ENCODE peak calls at places on chromosomes 7 and 10, in four cellular contexts. One of them, this sample, is unnamed.

GRCh38 chr7:29809533-29810155 is 3.3 kb downstream of the WIPF3 start:
- DNase-seq in H1: no peak
- DNase-seq in K562: no peak
- DNase-seq in GM12878: no peak
- DNase-seq in this sample: no peak

GRCh38 chr10:46525177-46525823 is 31.2 kb downstream of the GPRIN2 start:
- DNase-seq in GM12878: no peak
- DNase-seq in K562: no peak
- DNase-seq in H1: no peak
- DNase-seq in this sample: peak

GRCh38 chr10:5788969-5789368 is 24.3 kb downstream of the GDI2 start:
- DNase-seq in K562: no peak
- DNase-seq in H1: no peak
- DNase-seq in GM12878: no peak
- DNase-seq in this sample: no peak

GRCh38 chr7:44853391-44853790 is 5.5 kb upstream of the H2AZ2 start:
- DNase-seq in H1: no peak
- DNase-seq in GM12878: no peak
- DNase-seq in K562: no peak
- DNase-seq in this sample: no peak

GRCh38 chr10:77452952-77453564 is 184.6 kb downstream of the KCNMA1 start:
- DNase-seq in H1: no peak
- DNase-seq in K562: no peak
- DNase-seq in GM12878: no peak
- DNase-seq in this sample: no peak

GRCh38 chr7:141263983-141264382 is 190.1 kb downstream of the TMEM178B start:
- DNase-seq in H1: no peak
- DNase-seq in K562: no peak
- DNase-seq in GM12878: no peak
- DNase-seq in this sample: no peak

GRCh38 chr7:49014870-49015269 is 90.5 kb downstream of the CDC14C start:
- DNase-seq in K562: no peak
- DNase-seq in GM12878: no peak
- DNase-seq in H1: no peak
- DNase-seq in this sample: no peak

GRCh38 chr10:60542691-60543090 is 153.0 kb upstream of the ANK3 start:
- DNase-seq in K562: no peak
- DNase-seq in GM12878: no peak
- DNase-seq in H1: no peak
- DNase-seq in this sample: no peak

GRCh38 chr10:132129431-132129830 is 57.3 kb upstream of the DPYSL4 start:
- DNase-seq in K562: no peak
- DNase-seq in GM12878: no peak
- DNase-seq in H1: no peak
- DNase-seq in this sample: no peak

GRCh38 chr10:127982601-127983000 is 75.7 kb downstream of the PTPRE start:
- DNase-seq in K562: no peak
- DNase-seq in GM12878: no peak
- DNase-seq in H1: no peak
- DNase-seq in this sample: no peak

GRCh38 chr7:82291931-82292330 is 151.6 kb downstream of the CACNA2D1 start:
- DNase-seq in K562: no peak
- DNase-seq in H1: no peak
- DNase-seq in GM12878: no peak
- DNase-seq in this sample: no peak

GRCh38 chr10:63064706-63065105 is 68.4 kb upstream of the NRBF2 start:
- DNase-seq in H1: no peak
- DNase-seq in K562: no peak
- DNase-seq in GM12878: no peak
- DNase-seq in this sample: no peak

GRCh38 chr10:123995461-123996131 is 97.8 kb downstream of the CHST15 start:
- DNase-seq in H1: peak
- DNase-seq in K562: no peak
- DNase-seq in GM12878: no peak
- DNase-seq in this sample: peak

GRCh38 chr10:79585870-79586527 is 24.7 kb upstream of the SFTPA1 start:
- DNase-seq in K562: no peak
- DNase-seq in H1: no peak
- DNase-seq in GM12878: no peak
- DNase-seq in this sample: no peak

GRCh38 chr7:151552352-151553028 is 32.8 kb upstream of the RHEB start:
- DNase-seq in GM12878: no peak
- DNase-seq in H1: no peak
- DNase-seq in K562: no peak
- DNase-seq in this sample: no peak

GRCh38 chr10:112767156-112767555 is 182.9 kb upstream of the TCF7L2 start:
- DNase-seq in K562: no peak
- DNase-seq in GM12878: no peak
- DNase-seq in H1: no peak
- DNase-seq in this sample: peak

GRCh38 chr10:112765717-112766235 is 184.3 kb upstream of the TCF7L2 start:
- DNase-seq in H1: no peak
- DNase-seq in GM12878: no peak
- DNase-seq in K562: no peak
- DNase-seq in this sample: no peak

GRCh38 chr10:112761256-112761655 is 188.8 kb upstream of the TCF7L2 start:
- DNase-seq in GM12878: no peak
- DNase-seq in H1: no peak
- DNase-seq in K562: no peak
- DNase-seq in this sample: no peak

GRCh38 chr10:112766636-112767035 is 183.4 kb upstream of the TCF7L2 start:
- DNase-seq in H1: no peak
- DNase-seq in K562: no peak
- DNase-seq in GM12878: no peak
- DNase-seq in this sample: no peak

DNA sequence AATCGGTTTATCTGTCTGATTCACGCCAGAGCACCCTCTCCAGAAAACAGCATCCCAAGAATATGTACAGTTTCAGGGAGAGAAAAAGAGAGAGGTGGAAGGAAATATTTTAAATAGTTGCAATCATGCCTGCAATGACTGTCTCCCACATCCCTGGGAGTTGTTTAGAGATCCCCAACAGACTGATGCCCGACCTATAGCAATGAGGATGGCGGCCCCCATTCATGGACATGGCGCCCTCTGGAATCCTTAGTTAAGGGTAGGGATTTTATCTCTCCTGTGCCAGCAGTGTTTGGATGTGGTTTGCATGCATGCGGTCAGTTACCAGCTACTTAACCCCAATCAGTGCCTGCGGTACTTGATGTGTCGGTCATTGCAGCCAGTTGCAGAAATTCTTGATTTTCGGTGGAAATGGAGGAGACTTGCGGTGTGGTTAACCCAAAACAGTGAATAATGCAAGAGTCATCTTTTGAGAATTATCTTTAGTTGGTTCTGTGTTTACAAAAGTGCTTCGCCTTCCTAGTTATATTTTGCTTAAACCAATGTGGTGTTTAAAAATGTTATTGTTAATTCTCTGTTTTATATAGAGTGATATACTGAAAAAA is 186.0 kb upstream of the TCF7L2 start:
- DNase-seq in GM12878: no peak
- DNase-seq in K562: no peak
- DNase-seq in H1: no peak
- DNase-seq in this sample: peak
- TF ChIP-seq CHD1 in GM12878: no peak
- TF ChIP-seq CHD1 in K562: no peak
- TF ChIP-seq CHD1 in H1: no peak
- TF ChIP-seq CHD1 in this sample: no peak

GRCh38 chr10:69649771-69650550 is 19.9 kb downstream of the FAM241B start:
- DNase-seq in K562: no peak
- DNase-seq in GM12878: no peak
- DNase-seq in H1: no peak
- DNase-seq in this sample: no peak
- TF ChIP-seq CHD1 in K562: no peak
- TF ChIP-seq CHD1 in GM12878: no peak
- TF ChIP-seq CHD1 in H1: no peak
- TF ChIP-seq CHD1 in this sample: no peak

GRCh38 chr7:31003097-31003496 is 39.3 kb downstream of the GHRHR start:
- DNase-seq in GM12878: no peak
- DNase-seq in K562: no peak
- DNase-seq in H1: no peak
- DNase-seq in this sample: no peak
- TF ChIP-seq CHD1 in GM12878: no peak
- TF ChIP-seq CHD1 in K562: no peak
- TF ChIP-seq CHD1 in H1: no peak
- TF ChIP-seq CHD1 in this sample: no peak

GRCh38 chr10:103451091-103451801 is 924 bp downstream of the CALHM2 start:
- DNase-seq in H1: no peak
- DNase-seq in K562: peak
- DNase-seq in GM12878: no peak
- DNase-seq in this sample: no peak
- TF ChIP-seq CHD1 in H1: no peak
- TF ChIP-seq CHD1 in K562: no peak
- TF ChIP-seq CHD1 in GM12878: no peak
- TF ChIP-seq CHD1 in this sample: no peak

GRCh38 chr10:71878327-71879034 is 27.4 kb upstream of the PSAP start:
- DNase-seq in K562: peak
- DNase-seq in GM12878: no peak
- DNase-seq in H1: no peak
- DNase-seq in this sample: no peak
- TF ChIP-seq CHD1 in K562: no peak
- TF ChIP-seq CHD1 in GM12878: no peak
- TF ChIP-seq CHD1 in H1: no peak
- TF ChIP-seq CHD1 in this sample: no peak

GRCh38 chr10:72783290-72783689 is 91.3 kb downstream of the MCU start:
- DNase-seq in H1: no peak
- DNase-seq in K562: no peak
- DNase-seq in GM12878: no peak
- DNase-seq in this sample: no peak

GRCh38 chr10:72790216-72790990 is 98.5 kb downstream of the MCU start:
- DNase-seq in GM12878: no peak
- DNase-seq in K562: no peak
- DNase-seq in H1: no peak
- DNase-seq in this sample: no peak

GRCh38 chr10:72779874-72780273 is 87.9 kb downstream of the MCU start:
- DNase-seq in K562: no peak
- DNase-seq in GM12878: no peak
- DNase-seq in H1: no peak
- DNase-seq in this sample: no peak

GRCh38 chr10:72785422-72785818 is 93.5 kb downstream of the MCU start:
- DNase-seq in K562: no peak
- DNase-seq in GM12878: no peak
- DNase-seq in H1: no peak
- DNase-seq in this sample: no peak

DNA sequence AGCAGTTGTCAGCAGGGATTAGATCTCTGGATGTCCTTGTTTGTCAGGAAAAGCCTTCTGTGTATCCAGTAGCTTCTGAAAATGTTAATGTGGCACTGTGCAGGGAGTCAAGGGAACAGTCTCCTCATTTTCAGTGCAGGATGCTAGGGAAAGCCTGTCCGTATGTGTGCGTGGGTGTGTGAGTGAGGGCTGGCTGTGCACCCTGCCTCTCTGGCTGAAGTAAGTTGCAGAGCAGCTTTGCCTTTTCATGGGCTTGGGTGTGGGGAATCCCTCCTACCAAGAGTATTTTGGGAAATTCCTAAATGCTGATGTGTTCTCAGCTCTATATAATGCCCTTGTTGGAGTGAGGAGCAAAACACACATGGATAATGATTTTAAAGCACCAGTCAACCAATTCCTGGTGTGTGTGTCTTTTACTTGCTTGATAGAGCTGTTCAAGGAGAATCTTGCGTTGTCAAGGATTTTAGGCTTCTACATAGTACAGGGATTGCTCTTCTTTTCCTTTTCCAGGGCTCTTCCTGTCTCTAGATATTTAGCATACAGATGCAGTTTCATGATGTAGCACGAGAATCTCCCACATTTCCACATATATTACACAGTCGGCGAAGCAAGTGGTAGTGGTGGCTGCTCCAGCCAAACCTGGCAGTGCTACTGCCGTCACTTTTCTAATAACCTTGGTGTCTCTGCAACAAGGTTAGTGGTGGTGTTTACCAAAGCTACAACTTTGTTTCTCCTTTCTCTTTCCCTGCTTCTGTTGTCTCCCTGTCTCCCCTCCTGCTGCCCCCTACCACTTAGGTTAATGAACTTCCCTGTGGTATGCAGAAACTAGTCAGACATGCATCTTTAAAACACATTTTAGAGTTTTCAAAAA is 92.8 kb downstream of the MCU start:
- DNase-seq in GM12878: no peak
- DNase-seq in K562: no peak
- DNase-seq in H1: no peak
- DNase-seq in this sample: peak
- TF ChIP-seq CHD1 in GM12878: no peak
- TF ChIP-seq CHD1 in K562: no peak
- TF ChIP-seq CHD1 in H1: no peak
- TF ChIP-seq CHD1 in this sample: no peak

This sample was measured in IMR-90.